ENCODE peak calls at places on chromosomes 3 and 15, in six cellular contexts. G, C, L, F, D and X are unnamed samples.

GRCh38 chr3:30728143-30728542 is 121.7 kb downstream of the TGFBR2 start:
- DNase-seq in G (no peak), C (no peak), L (no peak), F (no peak), D (no peak), X (no peak)

GRCh38 chr3:41434781-41435180 is 235.5 kb downstream of the CTNNB1 start:
- DNase-seq in G (no peak), C (peak; percentile 9), L (no peak), F (no peak), D (no peak), X (no peak)

GRCh38 chr15:26967719-26968269 is 3.2 kb upstream of the GABRG3 start:
- DNase-seq in G (no peak), C (no peak), L (no peak), F (no peak), D (peak; percentile 81), X (no peak)

GRCh38 chr3:5497497-5497896 is 310.0 kb downstream of the EDEM1 start:
- DNase-seq in G (no peak), C (no peak), L (no peak), F (no peak), D (no peak), X (no peak)

GRCh38 chr3:164155386-164155785 is 922.9 kb downstream of the SI start:
- DNase-seq in G (no peak), C (no peak), L (peak; percentile 15), F (no peak), D (no peak), X (peak; percentile 7)

GRCh38 chr3:102866845-102867244 is 432.0 kb downstream of the ZPLD1 start:
- DNase-seq in G (no peak), C (no peak), L (no peak), F (no peak), D (no peak), X (no peak)

GRCh38 chr3:13762931-13763330 is 116.9 kb downstream of the WNT7A start:
- DNase-seq in G (no peak), C (no peak), L (no peak), F (no peak), D (no peak), X (no peak)

GRCh38 chr15:36449084-36449661 is 130.3 kb upstream of the CDIN1 start:
- DNase-seq in G (no peak), C (no peak), L (no peak), F (no peak), D (peak; percentile 16), X (no peak)

GRCh38 chr15:68354268-68354667 is 76.7 kb downstream of the FEM1B start:
- DNase-seq in G (no peak), C (no peak), L (no peak), F (no peak), D (no peak), X (no peak)

GRCh38 chr3:151462278-151462779 is 1.5 kb upstream of the IGSF10 start:
- DNase-seq in G (no peak), C (no peak), L (no peak), F (no peak), D (no peak), X (no peak)

GRCh38 chr3:29440321-29441019 is 159.6 kb downstream of the RBMS3 start:
- DNase-seq in G (no peak), C (peak; percentile 27), L (peak; percentile 36), F (no peak), D (peak; percentile 18), X (peak; percentile 19)